ENCODE peak calls at places on chromosomes 16 and 17, in seven cellular contexts. C, U, Y, S, W, K and L are unnamed samples.

GRCh38 chr17:61307905-61308886 is 91.4 kb upstream of the TBX2 start:
- DNase-seq in C (no peak), U (no peak), Y (no peak), S (peak), W (no peak), K (no peak), L (no peak)

GRCh38 chr17:66777689-66778225 is 57.2 kb upstream of the CACNG5 start:
- DNase-seq in C (no peak), U (no peak), Y (peak), S (peak), W (no peak), K (no peak), L (no peak)

GRCh38 chr17:36937961-36938565 is 788 bp downstream of the LHX1 start:
- DNase-seq in C (no peak), U (no peak), Y (no peak), S (no peak), W (no peak), K (peak), L (no peak)

GRCh38 chr16:59412275-59412841 is 678.2 kb upstream of the GOT2 start:
- DNase-seq in C (no peak), U (peak), Y (no peak), S (peak), W (no peak), K (peak), L (no peak)

GRCh38 chr16:9322735-9323134 is 231.3 kb downstream of the HAPSTR1 start:
- DNase-seq in C (no peak), U (no peak), Y (no peak), S (no peak), W (no peak), K (no peak), L (no peak)

GRCh38 chr16:57753448-57754353 is 18.1 kb downstream of the KATNB1 start:
- DNase-seq in C (no peak), U (no peak), Y (peak), S (no peak), W (no peak), K (no peak), L (no peak)

GRCh38 chr17:63966646-63967265 is 6.0 kb downstream of the SCN4A start:
- DNase-seq in C (no peak), U (no peak), Y (no peak), S (no peak), W (no peak), K (no peak), L (no peak)

GRCh38 chr16:84166796-84167695 is 19.8 kb downstream of the TAF1C start:
- DNase-seq in C (no peak), U (no peak), Y (no peak), S (no peak), W (no peak), K (no peak), L (no peak)

GRCh38 chr17:8836821-8837426 is 30.6 kb downstream of the PIK3R6 start:
- DNase-seq in C (no peak), U (no peak), Y (no peak), S (no peak), W (peak), K (no peak), L (peak)

GRCh38 chr17:68777856-68778694 is 176.9 kb upstream of the FAM20A start:
- DNase-seq in C (peak), U (no peak), Y (no peak), S (no peak), W (no peak), K (no peak), L (peak)

GRCh38 chr16:4070936-4071335 is 45.3 kb downstream of the ADCY9 start:
- DNase-seq in C (no peak), U (no peak), Y (no peak), S (no peak), W (no peak), K (no peak), L (no peak)

GRCh38 chr16:54402270-54402669 is 115.7 kb upstream of the IRX3 start:
- DNase-seq in C (no peak), U (no peak), Y (no peak), S (no peak), W (no peak), K (no peak), L (no peak)

GRCh38 chr16:7731121-7731520 is 398.5 kb downstream of the RBFOX1 start:
- DNase-seq in C (no peak), U (no peak), Y (no peak), S (no peak), W (no peak), K (no peak), L (no peak)

GRCh38 chr16:51409001-51409675 is 258.1 kb upstream of the SALL1 start:
- DNase-seq in C (no peak), U (no peak), Y (no peak), S (peak), W (no peak), K (no peak), L (no peak)

GRCh38 chr16:35134471-35134870 is 1675.1 kb downstream of the TP53TG3F start:
- DNase-seq in C (no peak), U (no peak), Y (no peak), S (no peak), W (no peak), K (no peak), L (no peak)

GRCh38 chr16:52407778-52408177 is 139.2 kb downstream of the TOX3 start:
- DNase-seq in C (no peak), U (no peak), Y (no peak), S (no peak), W (no peak), K (no peak), L (no peak)

GRCh38 chr17:40474419-40475002 is 26.9 kb downstream of the TNS4 start:
- DNase-seq in C (no peak), U (no peak), Y (no peak), S (no peak), W (no peak), K (no peak), L (no peak)

GRCh38 chr17:57906910-57907309 is 48.3 kb downstream of the CUEDC1 start:
- DNase-seq in C (no peak), U (no peak), Y (no peak), S (no peak), W (no peak), K (no peak), L (no peak)

GRCh38 chr17:76145231-76146052 is 4.4 kb upstream of the FOXJ1 start:
- DNase-seq in C (peak), U (no peak), Y (no peak), S (no peak), W (peak), K (peak), L (no peak)

GRCh38 chr16:87108941-87109340 is 208.3 kb downstream of the C16orf95 start:
- DNase-seq in C (no peak), U (no peak), Y (no peak), S (peak), W (no peak), K (no peak), L (no peak)

GRCh38 chr17:35188111-35188510 is 6.1 kb downstream of the SLC35G3 start:
- DNase-seq in C (no peak), U (no peak), Y (no peak), S (no peak), W (no peak), K (no peak), L (no peak)

GRCh38 chr16:3454093-3454492 is 10.6 kb downstream of the NAA60 start:
- DNase-seq in C (no peak), U (no peak), Y (no peak), S (no peak), W (no peak), K (no peak), L (no peak)

GRCh38 chr16:80527297-80527696 is 13.5 kb upstream of the DYNLRB2 start:
- DNase-seq in C (peak), U (peak), Y (no peak), S (peak), W (no peak), K (peak), L (peak)

GRCh38 chr17:29155966-29156338 is 24.2 kb downstream of the MYO18A start:
- DNase-seq in C (no peak), U (no peak), Y (no peak), S (no peak), W (no peak), K (peak), L (no peak)

GRCh38 chr17:20992987-20993862 is 49.6 kb downstream of the USP22 start:
- DNase-seq in C (peak), U (peak), Y (no peak), S (peak), W (peak), K (peak), L (peak)

GRCh38 chr16:70163596-70163995 is 10.0 kb upstream of the CLEC18C start:
- DNase-seq in C (no peak), U (no peak), Y (no peak), S (no peak), W (no peak), K (no peak), L (no peak)

GRCh38 chr16:24776486-24777220 is 47.2 kb downstream of the TNRC6A start:
- DNase-seq in C (no peak), U (no peak), Y (no peak), S (peak), W (no peak), K (peak), L (no peak)

GRCh38 chr17:50255766-50256480 is 18.3 kb upstream of the TMEM92 start:
- DNase-seq in C (no peak), U (no peak), Y (no peak), S (no peak), W (no peak), K (no peak), L (no peak)

GRCh38 chr17:13698832-13699231 is 97.1 kb upstream of the HS3ST3A1 start:
- DNase-seq in C (no peak), U (no peak), Y (no peak), S (no peak), W (no peak), K (no peak), L (no peak)

GRCh38 chr16:57540906-57541753 is 1.3 kb upstream of the ADGRG5 start:
- DNase-seq in C (no peak), U (no peak), Y (peak), S (no peak), W (peak), K (no peak), L (peak)

DNA sequence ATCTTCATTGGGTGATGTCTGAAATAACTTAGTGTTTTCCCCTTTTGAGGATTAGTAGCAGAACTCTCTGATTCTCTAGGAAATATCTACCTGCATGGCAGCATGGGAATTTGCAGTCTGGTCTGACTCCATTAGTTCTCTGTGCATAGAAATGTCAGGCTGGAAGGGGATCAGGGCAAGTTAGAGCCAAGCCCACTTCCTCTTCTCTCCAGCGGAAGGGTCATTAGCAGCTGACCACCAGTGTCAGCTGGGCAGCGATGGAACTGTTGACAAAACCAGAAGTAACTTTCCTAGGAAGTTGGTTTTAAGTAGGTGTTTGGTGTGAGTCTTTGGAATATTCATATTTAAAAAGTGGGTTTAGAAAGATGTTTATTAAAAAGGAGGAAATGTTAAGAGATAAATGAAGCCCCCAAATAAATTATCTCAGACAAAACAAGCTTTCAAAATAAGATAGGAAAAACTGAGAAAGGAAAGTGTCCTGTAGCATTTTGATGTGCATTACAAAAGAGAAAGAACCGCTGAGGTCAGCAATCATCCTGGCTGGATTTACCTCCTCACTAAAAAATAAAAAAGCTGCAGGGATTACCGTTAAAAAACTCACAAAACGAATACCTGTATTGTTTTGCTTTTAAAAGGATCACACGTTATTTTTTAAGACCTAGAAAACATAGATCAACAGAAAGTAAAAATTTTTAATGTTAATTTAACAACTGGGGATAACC is 32.4 kb upstream of the MMD start:
- DNase-seq in C (no peak), U (no peak), Y (no peak), S (no peak), W (no peak), K (no peak), L (no peak)
- H3K4me3 ChIP-seq in C (no peak), U (no peak), Y (no peak), S (no peak), W (no peak), K (no peak), L (no peak)

DNA sequence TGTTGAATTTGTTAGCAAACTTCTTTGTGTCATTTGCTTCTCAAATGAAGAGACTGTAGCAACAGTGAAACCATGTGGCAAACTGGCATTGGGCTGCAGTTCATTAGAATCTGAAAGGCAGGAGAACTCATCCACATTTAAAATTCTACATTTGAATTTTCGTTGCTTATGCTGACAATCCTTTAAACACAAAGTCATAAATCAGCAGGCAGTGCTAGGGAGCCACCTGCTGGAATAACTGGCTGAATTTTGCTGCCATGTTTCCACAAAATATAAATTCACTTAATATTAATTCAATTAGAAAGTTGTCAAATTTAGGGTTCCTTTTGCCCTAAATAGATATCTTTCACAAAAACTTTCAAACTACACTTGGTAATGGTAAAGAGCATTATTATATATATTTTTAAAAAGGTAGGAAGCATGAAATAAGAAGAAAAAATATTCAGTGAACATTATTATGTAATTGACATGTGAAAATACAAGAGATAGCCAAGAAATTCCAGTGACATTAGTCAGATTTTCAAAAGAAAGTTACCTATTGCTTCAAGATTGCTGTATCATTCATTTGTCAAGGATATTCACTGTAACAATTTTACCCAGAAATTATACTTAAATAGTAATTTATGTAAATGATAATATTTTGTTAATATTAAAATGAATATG is 350.1 kb downstream of the KIF2B start:
- DNase-seq in C (no peak), U (no peak), Y (no peak), S (peak), W (no peak), K (no peak), L (no peak)
- H3K27ac ChIP-seq in C (no peak), U (no peak), Y (no peak), S (no peak), W (no peak), K (no peak), L (no peak)

DNA sequence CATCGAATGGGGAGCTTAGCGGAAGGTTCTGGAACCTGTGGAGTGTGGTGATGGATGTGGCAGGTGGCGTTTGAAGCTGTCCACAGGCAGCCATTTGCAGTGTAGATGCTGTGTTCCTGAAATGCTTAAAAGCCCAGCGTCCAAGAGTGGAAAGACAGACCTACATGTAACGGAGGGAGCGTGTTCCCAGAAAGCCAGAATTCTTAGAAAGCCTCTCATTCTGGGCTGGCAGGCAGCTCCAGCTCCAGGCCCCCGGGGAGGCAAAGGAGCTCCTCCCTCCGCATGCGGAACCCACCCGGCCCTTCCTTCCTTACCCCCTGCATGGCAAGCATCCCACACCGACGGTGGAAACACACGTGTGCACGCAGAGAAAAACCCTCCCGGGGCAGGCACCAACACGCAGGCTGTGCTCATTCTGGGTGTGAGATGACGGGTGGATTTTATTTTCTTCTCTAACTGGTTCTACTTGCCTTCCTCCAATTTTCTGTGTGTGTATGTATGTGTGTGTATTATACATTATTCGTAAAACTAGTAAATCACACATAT is 22.0 kb downstream of the CARD14 start:
- DNase-seq in C (no peak), U (no peak), Y (no peak), S (no peak), W (no peak), K (no peak), L (no peak)
- H3K4me3 ChIP-seq in C (no peak), U (peak), Y (no peak), S (no peak), W (no peak), K (no peak), L (no peak)

GRCh38 chr16:85524365-85524629 is 88.8 kb upstream of the GSE1 start:
- DNase-seq in C (no peak), U (no peak), Y (peak), S (no peak), W (no peak), K (no peak), L (no peak)

GRCh38 chr16:85522517-85522841 is 90.6 kb upstream of the GSE1 start:
- DNase-seq in C (no peak), U (no peak), Y (no peak), S (no peak), W (no peak), K (no peak), L (no peak)

GRCh38 chr16:85523602-85524364 is 89.3 kb upstream of the GSE1 start:
- DNase-seq in C (no peak), U (no peak), Y (peak), S (peak), W (peak), K (no peak), L (no peak)

GRCh38 chr16:85521737-85522042 is 91.4 kb upstream of the GSE1 start:
- DNase-seq in C (no peak), U (no peak), Y (no peak), S (no peak), W (no peak), K (no peak), L (no peak)

DNA sequence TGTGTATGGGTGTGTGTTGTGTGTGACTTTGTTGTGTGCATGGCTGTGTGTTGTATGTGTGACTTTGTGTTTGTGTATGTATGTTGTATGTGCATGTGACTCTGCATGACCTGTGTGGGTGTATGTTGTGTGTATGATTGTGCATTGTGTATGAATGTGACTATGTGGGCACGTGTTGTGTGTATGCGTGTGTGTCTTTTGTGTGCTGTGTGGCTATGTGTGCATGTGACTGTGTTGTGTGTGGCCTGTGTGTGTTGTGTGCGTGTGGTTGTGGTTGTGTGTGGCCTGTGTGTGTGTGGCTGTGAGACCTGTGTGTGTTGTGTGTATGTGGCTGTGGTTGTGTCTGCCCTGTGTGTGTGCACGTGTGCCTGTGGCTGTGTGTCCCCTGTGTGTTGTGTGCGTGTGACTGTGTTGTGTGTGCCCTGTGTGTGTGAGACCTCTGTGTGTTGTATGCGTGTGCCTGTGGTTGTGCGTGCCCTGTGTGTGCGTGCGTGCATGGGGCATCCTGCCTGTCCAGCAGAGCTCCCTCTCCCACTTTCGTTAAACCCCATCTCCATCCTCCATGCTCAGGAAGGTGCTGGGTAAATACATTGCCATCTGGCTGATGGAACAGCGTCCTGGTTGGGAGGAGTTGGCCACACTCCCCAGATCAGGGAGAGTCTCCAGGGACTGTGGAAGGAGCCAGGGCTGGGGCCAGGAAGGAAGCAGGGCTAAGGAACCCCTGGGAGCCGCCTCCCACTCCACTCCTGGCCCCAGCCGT is 90.1 kb upstream of the GSE1 start:
- DNase-seq in C (peak), U (no peak), Y (no peak), S (no peak), W (peak), K (no peak), L (peak)
- H3K27ac ChIP-seq in C (peak), U (peak), Y (peak), S (no peak), W (peak), K (no peak), L (no peak)

DNA sequence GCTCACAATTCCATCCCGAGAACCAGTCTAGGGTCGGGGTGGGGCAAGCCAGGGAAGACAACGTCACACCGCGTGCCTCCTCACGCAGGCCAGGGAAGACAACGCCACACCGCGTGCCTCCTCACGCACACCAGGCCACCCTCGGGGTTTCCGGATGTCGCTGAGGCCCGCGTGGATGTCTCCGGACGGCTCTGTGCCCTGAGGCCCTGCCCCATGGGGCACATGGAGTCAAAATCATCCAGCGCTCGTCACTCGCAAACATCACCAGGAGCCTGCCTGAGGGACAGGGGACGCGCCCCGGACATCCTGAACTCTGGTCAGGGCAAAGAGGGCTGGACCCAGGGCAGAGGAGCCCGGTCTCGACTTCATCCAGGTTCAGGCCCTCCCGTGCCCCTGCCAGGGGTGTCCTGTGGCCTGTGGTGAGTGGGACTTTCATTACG is 3.7 kb downstream of the TMEM204 start:
- DNase-seq in C (no peak), U (no peak), Y (peak), S (no peak), W (no peak), K (no peak), L (no peak)
- H3K4me3 ChIP-seq in C (no peak), U (no peak), Y (peak), S (no peak), W (no peak), K (no peak), L (no peak)

GRCh38 chr17:43810226-43810715 is 22.7 kb downstream of the MPP3 start:
- DNase-seq in C (no peak), U (no peak), Y (no peak), S (no peak), W (no peak), K (no peak), L (no peak)
- H3K27ac ChIP-seq in C (no peak), U (no peak), Y (no peak), S (no peak), W (no peak), K (no peak), L (no peak)